ENCODE peak calls at places on chromosomes 1 and 21, in seven cellular contexts. C, D, Y, S, G, M and A are unnamed samples.

GRCh38 chr1:6603424-6603850 is 768 bp upstream of the KLHL21 start:
- DNase-seq in Y (peak), S (peak), G (no peak), C (no peak), M (peak), D (peak), A (peak)

GRCh38 chr1:117267232-117267774 is 56.6 kb upstream of the VTCN1 start:
- DNase-seq in Y (no peak), G (no peak), D (no peak), S (no peak), C (no peak), M (no peak), A (peak)

GRCh38 chr1:238143038-238143437 is 252.3 kb upstream of the ZP4 start:
- DNase-seq in Y (no peak), S (no peak), M (no peak), C (no peak), G (no peak), D (no peak), A (no peak)

GRCh38 chr1:234863596-234863995 is 253.6 kb upstream of the IRF2BP2 start:
- DNase-seq in D (no peak), Y (peak), G (peak), C (no peak), S (peak), M (no peak), A (peak)

GRCh38 chr1:167439301-167439988 is 78.9 kb downstream of the CD247 start:
- DNase-seq in C (no peak), G (peak), S (peak), Y (peak), M (peak), D (peak), A (peak)

GRCh38 chr1:61058477-61059245 is 23.7 kb upstream of the NFIA start:
- DNase-seq in Y (peak), M (no peak), C (no peak), S (no peak), G (no peak), D (no peak), A (peak)

GRCh38 chr1:43452789-43453441 is 816 bp downstream of the HYI start:
- DNase-seq in M (no peak), C (no peak), G (no peak), D (no peak), Y (peak), S (peak), A (peak)

GRCh38 chr1:179824265-179824664 is 53.3 kb downstream of the TOR1AIP2 start:
- DNase-seq in D (no peak), G (no peak), C (no peak), Y (no peak), M (no peak), S (no peak), A (no peak)

GRCh38 chr1:6198646-6199297 is 623 bp downstream of the RPL22 start:
- DNase-seq in D (peak), M (no peak), C (no peak), Y (no peak), S (no peak), G (peak), A (peak)

GRCh38 chr1:93164816-93165215 is 15.4 kb downstream of the TMED5 start:
- DNase-seq in M (no peak), C (no peak), Y (no peak), S (no peak), G (no peak), D (no peak), A (no peak)

GRCh38 chr1:48756704-48757316 is 19.9 kb downstream of the BEND5 start:
- DNase-seq in M (no peak), G (no peak), D (no peak), Y (no peak), C (no peak), S (no peak), A (no peak)

GRCh38 chr1:199313444-199313843 is 674.6 kb downstream of the PTPRC start:
- DNase-seq in G (no peak), Y (no peak), M (no peak), S (no peak), C (no peak), D (no peak), A (no peak)

GRCh38 chr1:7224644-7225043 is 439.4 kb downstream of the CAMTA1 start:
- DNase-seq in Y (no peak), C (no peak), D (peak), G (no peak), M (peak), S (no peak), A (peak)

GRCh38 chr1:170623171-170623570 is 40.8 kb upstream of the PRRX1 start:
- DNase-seq in G (peak), D (no peak), M (no peak), S (peak), Y (peak), C (no peak), A (peak)

GRCh38 chr1:32972814-32973428 is 8.3 kb upstream of the RNF19B start:
- DNase-seq in M (peak), C (no peak), G (no peak), S (peak), D (no peak), Y (peak), A (peak)

GRCh38 chr1:23618586-23619083 is 59.3 kb upstream of the ID3 start:
- DNase-seq in M (no peak), C (no peak), S (no peak), G (no peak), Y (no peak), D (no peak), A (no peak)

GRCh38 chr1:207871117-207871649 is 39.7 kb downstream of the CD34 start:
- DNase-seq in G (no peak), D (no peak), Y (no peak), M (no peak), C (no peak), S (no peak), A (no peak)

GRCh38 chr1:60679524-60679923 is 402.8 kb upstream of the NFIA start:
- DNase-seq in Y (no peak), C (no peak), G (no peak), S (no peak), M (no peak), D (no peak), A (no peak)

GRCh38 chr1:91741301-91741700 is 144.7 kb downstream of the TGFBR3 start:
- DNase-seq in Y (peak), C (no peak), S (peak), G (no peak), D (no peak), M (no peak), A (no peak)

GRCh38 chr21:33362044-33362555 is 37.3 kb downstream of the IFNAR1 start:
- DNase-seq in C (peak), M (no peak), S (no peak), G (no peak), D (peak), Y (no peak), A (no peak)

GRCh38 chr1:230261918-230262650 is 164.0 kb downstream of the PGBD5 start:
- DNase-seq in M (no peak), C (no peak), S (no peak), G (no peak), D (no peak), Y (no peak), A (no peak)

GRCh38 chr1:194114288-194114687 is 927.9 kb upstream of the B3GALT2 start:
- DNase-seq in M (no peak), Y (no peak), D (no peak), S (no peak), C (no peak), G (no peak), A (no peak)

GRCh38 chr1:194118086-194118485 is 931.7 kb upstream of the B3GALT2 start:
- DNase-seq in M (no peak), Y (no peak), C (no peak), D (no peak), S (no peak), G (no peak), A (no peak)

DNA sequence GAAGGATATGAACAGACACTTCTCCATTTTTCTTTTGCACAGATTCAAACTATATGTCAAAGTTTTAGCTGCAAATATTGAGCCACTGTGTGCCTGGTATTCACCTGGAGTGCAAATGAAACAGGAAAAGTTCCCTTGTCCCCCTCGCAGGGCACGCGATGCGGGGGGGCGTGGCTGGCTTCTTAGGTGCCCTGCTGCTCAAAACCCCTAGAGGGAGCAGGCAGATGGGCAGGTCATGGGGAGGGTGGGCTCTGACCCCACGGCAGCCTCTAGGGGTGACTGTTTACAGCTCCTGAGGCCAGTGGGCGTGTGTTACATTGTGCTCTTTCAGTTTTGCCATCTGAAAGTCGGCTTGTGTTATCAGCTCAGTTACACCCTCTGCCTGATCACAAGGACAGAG is 931.2 kb upstream of the B3GALT2 start:
- DNase-seq in M (no peak), S (no peak), D (peak), C (no peak), Y (no peak), G (no peak), A (no peak)
- TF ChIP-seq CTCF in M (peak), S (no peak), D (no peak), C (no peak), Y (no peak), G (no peak), A (no peak)

DNA sequence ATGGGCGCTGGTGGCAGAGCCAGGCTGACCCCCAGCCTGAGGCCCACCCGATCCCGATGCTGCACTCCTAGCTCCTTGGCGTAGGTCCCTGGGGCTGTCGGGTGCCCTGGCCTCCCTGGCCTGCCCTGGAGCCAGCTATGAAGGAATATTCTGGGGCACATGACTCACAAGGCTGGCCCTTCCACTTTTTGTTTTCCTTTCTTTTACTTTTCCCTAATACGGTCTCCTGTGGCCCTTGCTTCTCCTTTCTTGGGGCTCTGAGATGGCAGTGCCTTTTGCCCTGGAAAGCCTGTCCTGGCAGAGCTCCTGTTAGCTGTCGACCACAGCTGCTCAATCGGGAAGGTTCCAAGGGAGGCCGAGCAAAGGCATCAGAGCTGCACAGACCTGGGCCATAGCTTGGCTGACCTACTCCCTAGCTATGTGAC is 22.1 kb downstream of the ARHGEF10L start:
- DNase-seq in Y (no peak), C (no peak), D (no peak), S (peak), M (no peak), G (no peak), A (no peak)
- H3K4me3 ChIP-seq in Y (no peak), C (no peak), D (no peak), S (no peak), M (no peak), G (no peak), A (no peak)

DNA sequence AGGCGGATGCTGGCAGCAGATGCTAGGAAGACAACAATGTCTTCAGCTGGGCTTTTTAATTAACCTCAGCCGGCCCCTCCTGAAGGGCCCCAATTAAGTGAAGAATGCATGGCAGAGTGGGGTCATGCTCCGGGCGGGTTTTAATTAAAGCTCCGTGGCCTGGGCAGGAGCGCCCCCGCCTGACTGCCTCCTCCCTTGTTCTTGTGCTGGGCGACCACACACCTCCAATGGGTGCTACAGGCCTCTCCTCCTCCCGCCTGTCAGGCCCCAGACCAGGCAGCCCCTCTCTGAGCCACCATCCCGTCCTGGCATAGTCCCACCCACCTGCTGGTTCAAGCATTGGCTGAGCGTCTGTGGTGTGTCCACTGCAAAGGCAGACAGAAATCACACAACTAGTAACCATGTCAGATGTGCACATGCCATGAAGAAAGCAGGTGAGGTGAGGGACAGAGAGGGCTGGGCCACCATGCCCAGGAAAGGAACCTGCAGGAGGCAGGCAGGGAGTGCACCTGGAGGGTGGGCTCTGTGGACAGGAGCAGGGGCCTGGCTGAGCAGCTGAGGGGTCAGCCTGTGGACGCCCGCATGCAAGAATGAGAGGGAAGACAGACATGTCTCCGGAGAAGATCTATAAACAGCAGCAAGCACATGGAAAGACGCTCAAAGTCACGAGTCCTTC is 8.5 kb upstream of the ARF1 start:
- DNase-seq in M (peak), C (no peak), S (no peak), G (no peak), Y (no peak), D (no peak), A (no peak)
- TF ChIP-seq CTCF in M (peak), C (no peak), S (peak), G (peak), Y (peak), D (peak), A (no peak)

GRCh38 chr1:11858968-11859871 is 475 bp upstream of the NPPB start:
- DNase-seq in M (peak), C (peak), Y (peak), S (peak), G (peak), D (peak), A (peak)
- H3K4me3 ChIP-seq in M (peak), C (no peak), Y (no peak), S (no peak), G (no peak), D (no peak), A (no peak)

GRCh38 chr1:87985071-87985470 is 656.4 kb downstream of the LMO4 start:
- DNase-seq in S (no peak), D (no peak), C (no peak), Y (no peak), M (peak), G (no peak), A (no peak)
- TF ChIP-seq CTCF in S (no peak), D (no peak), C (no peak), Y (no peak), M (no peak), G (no peak), A (no peak)

GRCh38 chr1:2496746-2497145 is 20.7 kb downstream of the PLCH2 start:
- DNase-seq in Y (no peak), D (no peak), S (no peak), M (no peak), C (no peak), G (no peak), A (no peak)
- H3K4me3 ChIP-seq in Y (no peak), D (no peak), S (no peak), M (no peak), C (no peak), G (no peak), A (no peak)

DNA sequence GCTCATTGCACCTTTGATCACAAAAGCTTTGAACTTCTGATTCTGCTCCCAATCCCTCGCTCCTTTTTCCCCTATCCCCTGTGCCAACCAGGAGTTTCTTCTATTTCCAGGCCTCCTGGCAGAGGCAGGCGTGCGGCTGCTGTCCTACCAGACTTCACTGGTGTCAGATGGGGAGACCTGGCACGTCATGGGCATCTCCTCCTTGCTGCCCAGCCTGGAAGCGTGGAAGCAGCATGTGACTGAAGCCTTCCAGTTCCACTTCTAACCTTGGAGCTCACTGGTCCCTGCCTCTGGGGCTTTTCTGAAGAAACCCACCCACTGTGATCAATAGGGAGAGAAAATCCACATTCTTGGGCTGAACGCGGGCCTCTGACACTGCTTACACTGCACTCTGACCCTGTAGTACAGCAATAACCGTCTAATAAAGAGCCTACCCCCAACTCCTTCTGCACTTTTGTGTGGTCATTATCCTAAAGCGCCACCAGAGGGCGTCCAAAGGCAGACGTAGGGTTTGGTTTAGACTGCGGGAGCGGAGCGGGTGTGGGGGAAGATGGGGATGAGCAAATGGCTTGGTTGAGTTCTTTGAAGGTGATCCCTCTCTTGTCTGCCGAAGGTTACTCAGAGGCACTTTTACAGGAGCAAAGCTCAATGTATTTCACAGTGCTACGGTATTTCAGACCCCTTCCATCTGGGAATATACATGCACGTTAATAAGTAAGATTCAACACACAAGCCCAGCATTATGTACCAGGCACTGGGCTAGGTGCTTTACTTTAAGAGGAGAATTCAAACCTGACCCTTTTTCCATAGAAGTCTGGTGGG is 24.7 kb downstream of the HMGCS2 start:
- DNase-seq in C (no peak), G (peak), Y (peak), D (peak), M (peak), S (peak), A (peak)
- TF ChIP-seq CTCF in C (peak), G (peak), Y (peak), D (peak), M (peak), S (peak), A (peak)

DNA sequence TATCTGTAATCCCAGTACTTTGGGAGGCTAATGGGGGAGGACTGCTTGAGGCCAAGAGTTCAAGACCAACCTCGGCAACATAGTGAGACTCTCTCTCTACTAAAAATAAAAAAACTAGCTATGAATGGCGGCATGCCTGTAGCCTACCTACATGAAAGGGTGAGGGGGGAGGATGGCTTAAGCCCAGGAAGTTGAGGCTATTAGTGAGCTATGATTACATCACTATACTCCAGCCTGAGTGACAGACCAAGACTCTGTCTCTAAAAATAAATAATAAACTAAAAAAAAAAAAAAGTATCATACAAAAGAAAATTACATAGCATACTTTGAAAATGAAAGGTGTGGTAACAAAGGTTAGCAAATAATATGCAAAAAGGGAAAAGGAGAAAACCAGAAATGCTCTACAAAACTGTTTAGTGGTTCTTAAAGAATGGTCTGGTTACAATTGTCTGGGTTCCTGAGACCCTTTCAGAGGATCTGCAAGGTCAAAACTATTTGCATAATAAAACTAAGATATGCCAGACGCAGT is 19.0 kb upstream of the SH2D5 start:
- DNase-seq in C (no peak), M (no peak), G (no peak), Y (no peak), D (no peak), S (no peak), A (no peak)
- H3K4me3 ChIP-seq in C (no peak), M (no peak), G (no peak), Y (no peak), D (no peak), S (no peak), A (no peak)